ENCODE peak calls at places on chromosomes 2 and 18, in nine cellular contexts. G is stimulated activated CD4-positive, alpha-beta T cell treated with anti-CD3 and anti-CD28 coated beads, TNF-alpha, amount 100 ng/mL, for 4 hours; E is Jurkat, Clone E6-1; Y is NCI-H460; O is Caco-2; H is body of pancreas; V is NCI-H1092; S is testis; N is mesothelial cell of epicardium. T is an unnamed sample.

GRCh38 chr18:36752929-36753865 is 75.6 kb downstream of the TPGS2 start:
- DNase-seq in V (no peak), O (no peak), S (no peak), G (no peak), H (no peak), Y (no peak), E (no peak), N (no peak), T (peak; percentile 63)

GRCh38 chr2:113895301-113895700 is 5.4 kb downstream of the ACTR3 start:
- DNase-seq in N (no peak), E (no peak), Y (no peak), O (no peak), V (no peak), G (no peak), H (no peak), S (no peak), T (no peak)

GRCh38 chr2:207758010-207758409 is 11.7 kb downstream of the FZD5 start:
- DNase-seq in Y (no peak), O (no peak), N (no peak), E (no peak), G (no peak), H (no peak), S (no peak), V (no peak), T (no peak)

GRCh38 chr2:133602538-133602937 is 34.3 kb upstream of the NCKAP5 start:
- DNase-seq in H (no peak), S (peak; percentile 25), O (no peak), V (no peak), E (no peak), G (no peak), N (no peak), Y (no peak), T (no peak)

GRCh38 chr2:85396531-85397470 is 13.4 kb downstream of the CAPG start:
- DNase-seq in H (no peak), O (peak; percentile 22), S (no peak), V (no peak), E (no peak), Y (no peak), G (no peak), N (no peak), T (no peak)

GRCh38 chr2:75079575-75079974 is 119.7 kb downstream of the TACR1 start:
- DNase-seq in V (no peak), S (no peak), G (no peak), E (no peak), Y (no peak), N (no peak), O (no peak), H (no peak), T (no peak)

GRCh38 chr2:202035089-202035940 is 1.7 kb downstream of the FZD7 start:
- DNase-seq in S (peak; percentile 54), Y (no peak), O (no peak), G (no peak), N (peak; percentile 28), V (no peak), E (no peak), H (peak; percentile 36), T (peak; percentile 71)

GRCh38 chr18:57107141-57107832 is 39.6 kb upstream of the BOD1L2 start:
- DNase-seq in S (peak; percentile 17), N (no peak), Y (peak; percentile 25), V (no peak), H (no peak), G (no peak), E (no peak), O (no peak), T (peak; percentile 38)

GRCh38 chr2:96937586-96937985 is 48.8 kb downstream of the FAM178B start:
- DNase-seq in G (no peak), S (no peak), E (no peak), N (no peak), Y (no peak), H (no peak), O (no peak), V (no peak), T (no peak)

GRCh38 chr2:130819915-130820861 is 16.5 kb upstream of the ARHGEF4 start:
- DNase-seq in Y (no peak), S (no peak), V (no peak), N (no peak), O (no peak), E (no peak), G (no peak), H (no peak), T (peak; percentile 46)

GRCh38 chr18:79528296-79528695 is 132.6 kb downstream of the NFATC1 start:
- DNase-seq in O (no peak), H (peak; percentile 3), G (no peak), V (no peak), Y (no peak), N (no peak), E (no peak), S (no peak), T (no peak)

GRCh38 chr2:230893881-230894781 is 29.4 kb downstream of the ITM2C start:
- DNase-seq in E (peak; percentile 62), G (no peak), S (no peak), N (no peak), H (no peak), V (no peak), O (no peak), Y (no peak), T (no peak)

GRCh38 chr2:225889452-225889851 is 489.9 kb downstream of the NYAP2 start:
- DNase-seq in S (peak; percentile 20), E (no peak), Y (peak; percentile 66), N (no peak), V (no peak), H (peak; percentile 5), O (no peak), G (no peak), T (peak; percentile 51)

GRCh38 chr2:171688129-171688465 is 828 bp downstream of the DYNC1I2 start:
- DNase-seq in H (no peak), V (no peak), G (no peak), O (no peak), N (no peak), E (no peak), Y (no peak), S (no peak), T (peak; percentile 27)

GRCh38 chr2:239180526-239181073 is 220.2 kb downstream of the HDAC4 start:
- DNase-seq in H (no peak), N (peak; percentile 7), V (no peak), S (no peak), Y (no peak), E (no peak), O (no peak), G (no peak), T (no peak)

GRCh38 chr2:228048838-228049490 is 132.5 kb downstream of the SPHKAP start:
- DNase-seq in G (no peak), E (no peak), N (no peak), O (peak; percentile 37), Y (peak; percentile 72), S (peak; percentile 28), H (peak; percentile 38), V (peak; percentile 38), T (peak; percentile 70)

GRCh38 chr2:39128919-39129391 is 8.1 kb upstream of the SOS1 start:
- DNase-seq in N (no peak), Y (no peak), O (no peak), H (no peak), S (no peak), G (peak; percentile 55), E (no peak), V (no peak), T (no peak)

GRCh38 chr2:233460726-233461431 is 105.7 kb downstream of the USP40 start:
- DNase-seq in Y (no peak), V (peak; percentile 83), S (no peak), G (no peak), E (no peak), H (no peak), N (no peak), O (no peak), T (no peak)

GRCh38 chr18:79275992-79276391 is 119.7 kb upstream of the NFATC1 start:
- DNase-seq in O (no peak), S (no peak), H (no peak), E (peak; percentile 26), N (no peak), V (no peak), G (no peak), Y (no peak), T (no peak)

GRCh38 chr2:31129835-31130561 is 8.2 kb downstream of the GALNT14 start:
- DNase-seq in E (no peak), H (no peak), O (no peak), V (no peak), Y (no peak), S (no peak), G (no peak), N (no peak), T (peak; percentile 13)

GRCh38 chr2:97673187-97673914 is 3.8 kb downstream of the C2orf92 start:
- DNase-seq in H (no peak), E (no peak), G (no peak), V (no peak), O (no peak), S (no peak), N (no peak), Y (no peak), T (no peak)